ENCODE peak calls at places on chromosomes 13 and 19, in six cellular contexts. One of them, this sample, is unnamed. For H3K9me3, the result is how much of the 10 kb centered on the place peaks cover.

GRCh38 chr13:91097269-91097668 is 250.2 kb upstream of the MIR17HG start:
- DNase-seq in tibial artery: no peak
- DNase-seq in colonic mucosa: no peak
- DNase-seq in Peyer's patch: no peak
- DNase-seq in BE2C: no peak
- DNase-seq in left ventricle myocardium inferior: no peak
- DNase-seq in this sample: no peak

GRCh38 chr13:102197193-102197592 is 204.7 kb downstream of the FGF14 start:
- DNase-seq in tibial artery: no peak
- DNase-seq in colonic mucosa: no peak
- DNase-seq in Peyer's patch: no peak
- DNase-seq in BE2C: peak
- DNase-seq in left ventricle myocardium inferior: no peak
- DNase-seq in this sample: peak

GRCh38 chr19:2227415-2228156 is 8.5 kb downstream of the PLEKHJ1 start:
- DNase-seq in tibial artery: peak
- DNase-seq in colonic mucosa: no peak
- DNase-seq in Peyer's patch: no peak
- DNase-seq in BE2C: no peak
- DNase-seq in left ventricle myocardium inferior: no peak
- DNase-seq in this sample: no peak

GRCh38 chr13:84121456-84121855 is 239.2 kb upstream of the SLITRK1 start:
- DNase-seq in tibial artery: no peak
- DNase-seq in colonic mucosa: no peak
- DNase-seq in Peyer's patch: no peak
- DNase-seq in BE2C: no peak
- DNase-seq in left ventricle myocardium inferior: no peak
- DNase-seq in this sample: no peak

GRCh38 chr19:47899335-47899734 is 13.2 kb upstream of the SULT2A1 start:
- DNase-seq in tibial artery: no peak
- DNase-seq in colonic mucosa: no peak
- DNase-seq in Peyer's patch: no peak
- DNase-seq in BE2C: no peak
- DNase-seq in left ventricle myocardium inferior: no peak
- DNase-seq in this sample: no peak

GRCh38 chr13:30734434-30734833 is 909 bp upstream of the ALOX5AP start:
- DNase-seq in tibial artery: no peak
- DNase-seq in colonic mucosa: no peak
- DNase-seq in Peyer's patch: no peak
- DNase-seq in BE2C: no peak
- DNase-seq in left ventricle myocardium inferior: no peak
- DNase-seq in this sample: no peak

GRCh38 chr19:39765091-39766076 is 13.3 kb upstream of the LEUTX start:
- DNase-seq in tibial artery: no peak
- DNase-seq in colonic mucosa: peak
- DNase-seq in Peyer's patch: no peak
- DNase-seq in BE2C: peak
- DNase-seq in left ventricle myocardium inferior: no peak
- DNase-seq in this sample: peak

GRCh38 chr13:113763254-113763653 is 4.2 kb downstream of the TMEM255B start:
- DNase-seq in tibial artery: no peak
- DNase-seq in colonic mucosa: no peak
- DNase-seq in Peyer's patch: peak
- DNase-seq in BE2C: no peak
- DNase-seq in left ventricle myocardium inferior: no peak
- DNase-seq in this sample: peak

GRCh38 chr13:36090592-36090991 is 40.6 kb downstream of the DCLK1 start:
- DNase-seq in tibial artery: peak
- DNase-seq in colonic mucosa: no peak
- DNase-seq in Peyer's patch: no peak
- DNase-seq in BE2C: no peak
- DNase-seq in left ventricle myocardium inferior: no peak
- DNase-seq in this sample: no peak

GRCh38 chr19:16772841-16773240 is 53.2 kb downstream of the NWD1 start:
- DNase-seq in tibial artery: no peak
- DNase-seq in colonic mucosa: no peak
- DNase-seq in Peyer's patch: no peak
- DNase-seq in BE2C: no peak
- DNase-seq in left ventricle myocardium inferior: no peak
- DNase-seq in this sample: no peak

GRCh38 chr19:46748325-46749109 is 2.3 kb upstream of the STRN4 start:
- DNase-seq in tibial artery: peak
- DNase-seq in colonic mucosa: peak
- DNase-seq in Peyer's patch: peak
- DNase-seq in BE2C: peak
- DNase-seq in left ventricle myocardium inferior: peak
- DNase-seq in this sample: peak

GRCh38 chr19:16136185-16137067 is 7.1 kb upstream of the HSH2D start:
- DNase-seq in tibial artery: no peak
- DNase-seq in colonic mucosa: no peak
- DNase-seq in Peyer's patch: no peak
- DNase-seq in BE2C: no peak
- DNase-seq in left ventricle myocardium inferior: no peak
- DNase-seq in this sample: peak

GRCh38 chr13:39561971-39562370 is 41.0 kb downstream of the LHFPL6 start:
- DNase-seq in tibial artery: no peak
- DNase-seq in colonic mucosa: no peak
- DNase-seq in Peyer's patch: no peak
- DNase-seq in BE2C: no peak
- DNase-seq in left ventricle myocardium inferior: no peak
- DNase-seq in this sample: no peak

DNA sequence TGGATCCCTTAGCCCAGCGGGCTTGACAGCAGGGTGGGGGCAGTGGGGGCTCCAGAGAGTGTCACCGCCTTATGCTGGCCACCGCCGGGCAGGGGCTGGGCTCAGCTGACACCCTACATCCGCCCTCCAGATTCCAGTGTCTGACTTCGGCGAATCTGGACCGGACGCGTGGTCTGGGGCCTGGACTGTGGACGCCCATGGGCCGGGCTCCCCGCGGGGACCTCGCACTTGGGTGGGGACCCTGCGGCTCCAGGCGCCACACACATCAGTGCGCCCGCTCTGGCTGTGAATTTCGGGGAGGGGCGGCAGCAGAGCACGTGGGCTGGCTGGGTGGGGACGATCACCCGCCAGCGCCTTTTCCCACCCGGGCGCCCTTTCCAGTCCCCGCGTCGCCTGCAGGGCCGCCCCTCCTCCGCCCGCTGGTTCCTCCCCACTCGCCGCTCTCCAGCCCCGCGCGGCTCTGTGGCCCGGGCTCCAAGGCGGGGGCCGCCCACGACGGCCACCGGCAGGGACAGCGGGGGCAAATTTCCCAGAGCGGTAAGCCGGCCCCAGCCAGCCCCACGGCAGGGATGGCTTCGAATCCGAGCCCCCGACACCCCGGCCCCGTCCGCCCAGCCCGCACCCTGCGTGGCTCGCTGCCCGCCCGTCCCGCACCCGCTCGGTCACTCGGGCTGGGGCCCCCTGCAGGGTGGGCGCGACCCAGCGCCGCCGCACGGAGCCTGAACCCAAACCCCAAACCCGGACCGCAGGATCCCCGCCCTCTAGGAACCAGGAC is 23.3 kb upstream of the ZNF99 start:
- DNase-seq in tibial artery: no peak
- DNase-seq in colonic mucosa: no peak
- DNase-seq in Peyer's patch: no peak
- DNase-seq in BE2C: no peak
- DNase-seq in left ventricle myocardium inferior: no peak
- DNase-seq in this sample: no peak
- H3K9me3 ChIP-seq in tibial artery: under half
- H3K9me3 ChIP-seq in colonic mucosa: under half
- H3K9me3 ChIP-seq in Peyer's patch: under half
- H3K9me3 ChIP-seq in BE2C: under half
- H3K9me3 ChIP-seq in left ventricle myocardium inferior: under half
- H3K9me3 ChIP-seq in this sample: half or more

DNA sequence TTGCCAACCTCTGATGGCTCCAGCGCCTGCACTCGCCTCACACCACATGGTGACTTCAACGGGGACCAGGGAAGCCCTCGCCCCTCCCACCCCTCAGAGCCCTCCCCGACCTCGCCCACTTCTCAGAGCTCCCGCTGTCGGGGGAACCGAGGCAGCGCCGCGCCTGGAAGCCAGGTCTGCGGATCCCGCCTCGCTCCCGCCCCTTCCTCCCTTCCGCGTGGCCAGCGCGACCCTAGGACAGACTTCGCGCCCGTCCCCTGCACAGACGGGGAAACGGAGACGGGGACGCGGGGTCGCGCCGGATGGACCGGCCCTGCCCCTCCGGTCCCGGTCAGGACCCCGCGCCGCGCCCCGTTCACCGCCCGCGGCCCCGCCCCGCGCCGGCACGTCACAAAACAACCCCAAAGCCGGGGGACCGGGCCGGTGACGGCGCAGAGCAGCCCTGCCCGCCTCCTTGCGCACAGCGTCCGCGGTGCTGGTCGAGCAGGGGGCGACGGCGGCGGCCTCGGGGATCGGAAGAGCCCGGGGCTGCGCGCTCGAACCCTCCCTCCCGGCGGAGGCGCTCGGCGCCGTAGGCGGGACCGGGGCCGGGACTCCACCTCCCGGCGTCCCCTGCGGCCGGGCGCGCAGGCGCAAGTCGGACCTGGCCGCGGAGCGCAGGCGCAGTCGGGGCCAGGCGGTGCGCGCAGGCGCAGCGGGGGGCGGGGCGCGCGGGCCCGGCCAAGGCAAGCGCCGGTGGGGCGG is 379 bp upstream of the CDC34 start:
- DNase-seq in tibial artery: peak
- DNase-seq in colonic mucosa: peak
- DNase-seq in Peyer's patch: peak
- DNase-seq in BE2C: peak
- DNase-seq in left ventricle myocardium inferior: peak
- DNase-seq in this sample: peak
- TF ChIP-seq CTCF in tibial artery: peak
- TF ChIP-seq CTCF in colonic mucosa: no peak
- TF ChIP-seq CTCF in Peyer's patch: no peak
- TF ChIP-seq CTCF in BE2C: no peak
- TF ChIP-seq CTCF in left ventricle myocardium inferior: no peak
- TF ChIP-seq CTCF in this sample: peak

DNA sequence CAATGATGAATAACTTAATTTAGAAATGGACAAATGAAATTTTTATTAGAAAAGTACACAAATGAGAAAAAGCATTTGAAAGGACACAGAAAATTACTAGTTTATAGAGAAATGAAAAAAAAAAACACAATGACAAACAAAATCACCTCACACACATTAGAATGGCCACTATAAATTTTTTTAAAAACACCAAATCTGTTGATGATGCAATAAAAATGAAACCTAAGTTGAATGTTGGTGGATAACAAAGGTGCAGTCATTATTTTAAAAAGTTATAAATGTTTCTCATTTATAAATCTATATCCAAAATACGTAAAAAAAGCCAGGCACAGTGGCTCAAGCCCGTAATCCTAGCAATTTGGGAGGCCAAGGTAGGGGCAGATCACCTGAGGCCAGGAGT is 20.8 kb downstream of the ZNF626 start:
- DNase-seq in tibial artery: no peak
- DNase-seq in colonic mucosa: no peak
- DNase-seq in Peyer's patch: no peak
- DNase-seq in BE2C: no peak
- DNase-seq in left ventricle myocardium inferior: no peak
- DNase-seq in this sample: no peak
- H3K9me3 ChIP-seq in tibial artery: half or more
- H3K9me3 ChIP-seq in colonic mucosa: under half
- H3K9me3 ChIP-seq in Peyer's patch: under half
- H3K9me3 ChIP-seq in BE2C: under half
- H3K9me3 ChIP-seq in left ventricle myocardium inferior: half or more
- H3K9me3 ChIP-seq in this sample: half or more

GRCh38 chr19:13214036-13214730 is 64.0 kb downstream of the IER2 start:
- DNase-seq in tibial artery: no peak
- DNase-seq in colonic mucosa: no peak
- DNase-seq in Peyer's patch: no peak
- DNase-seq in BE2C: no peak
- DNase-seq in left ventricle myocardium inferior: no peak
- DNase-seq in this sample: peak

GRCh38 chr19:13212759-13213330 is 62.6 kb downstream of the IER2 start:
- DNase-seq in tibial artery: no peak
- DNase-seq in colonic mucosa: peak
- DNase-seq in Peyer's patch: peak
- DNase-seq in BE2C: peak
- DNase-seq in left ventricle myocardium inferior: peak
- DNase-seq in this sample: peak

GRCh38 chr19:13211426-13212308 is 61.5 kb downstream of the IER2 start:
- DNase-seq in tibial artery: no peak
- DNase-seq in colonic mucosa: no peak
- DNase-seq in Peyer's patch: no peak
- DNase-seq in BE2C: no peak
- DNase-seq in left ventricle myocardium inferior: no peak
- DNase-seq in this sample: peak

GRCh38 chr19:13210941-13211340 is 60.7 kb downstream of the IER2 start:
- DNase-seq in tibial artery: no peak
- DNase-seq in colonic mucosa: no peak
- DNase-seq in Peyer's patch: no peak
- DNase-seq in BE2C: no peak
- DNase-seq in left ventricle myocardium inferior: no peak
- DNase-seq in this sample: peak

DNA sequence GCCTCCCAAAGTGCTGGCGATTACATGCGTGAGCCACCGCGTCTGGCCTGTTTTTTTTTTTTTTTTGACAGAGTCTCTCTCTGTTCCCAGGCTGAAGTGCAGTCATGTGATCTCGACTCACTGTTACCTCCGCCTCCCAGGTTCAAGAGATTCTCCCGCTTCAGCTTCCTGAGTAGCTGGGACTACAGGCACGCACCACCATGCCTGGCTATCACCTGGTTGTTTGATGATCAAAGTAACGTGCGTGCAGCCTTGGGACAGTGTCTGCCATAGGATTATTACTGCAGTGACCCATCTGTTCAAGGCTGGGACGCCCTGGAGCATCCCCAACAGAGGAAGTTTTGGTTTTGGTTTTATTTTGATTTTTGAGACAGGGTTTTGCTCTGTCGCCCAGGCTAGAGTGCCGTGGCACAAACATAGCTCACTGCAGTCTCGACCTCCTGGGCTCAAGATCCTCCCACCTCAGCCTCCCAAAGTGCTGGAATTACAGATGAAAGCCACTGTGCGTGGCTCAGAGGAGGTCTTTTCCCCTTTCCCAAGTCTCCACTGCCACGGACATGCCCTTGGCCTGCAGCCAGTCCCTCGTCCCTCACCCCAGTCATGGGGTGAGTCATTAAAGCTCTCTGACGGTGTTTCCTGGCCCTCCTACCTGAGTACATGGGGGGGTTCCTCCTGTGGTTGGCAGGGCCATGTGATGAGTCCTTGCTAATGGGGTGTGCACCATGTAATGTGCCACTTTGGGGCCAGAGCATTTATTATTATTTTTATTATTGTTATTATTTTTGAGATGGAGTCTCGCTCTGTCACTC is 65.6 kb downstream of the IER2 start:
- DNase-seq in tibial artery: no peak
- DNase-seq in colonic mucosa: no peak
- DNase-seq in Peyer's patch: no peak
- DNase-seq in BE2C: no peak
- DNase-seq in left ventricle myocardium inferior: no peak
- DNase-seq in this sample: no peak
- TF ChIP-seq CTCF in tibial artery: no peak
- TF ChIP-seq CTCF in colonic mucosa: no peak
- TF ChIP-seq CTCF in Peyer's patch: no peak
- TF ChIP-seq CTCF in BE2C: no peak
- TF ChIP-seq CTCF in left ventricle myocardium inferior: no peak
- TF ChIP-seq CTCF in this sample: no peak

DNA sequence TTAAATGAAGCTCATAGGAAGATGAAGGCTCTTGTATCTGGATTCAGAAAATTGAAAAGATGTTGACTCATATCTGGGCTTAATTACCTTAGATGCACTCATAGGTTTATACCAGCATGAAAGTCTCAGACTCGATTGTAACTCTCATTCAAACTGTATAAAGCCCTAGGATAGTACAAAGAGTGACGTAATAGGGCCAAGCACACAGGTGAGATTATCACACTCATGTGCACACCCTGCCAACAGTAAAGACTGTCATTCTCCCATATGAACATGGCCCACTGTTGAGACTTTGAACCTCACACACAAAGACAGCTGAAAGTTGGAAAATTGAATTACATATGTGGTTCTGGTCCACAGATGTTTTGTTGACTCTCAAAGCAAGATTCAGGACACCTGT is 18.0 kb upstream of the ZNF723 start:
- DNase-seq in tibial artery: no peak
- DNase-seq in colonic mucosa: no peak
- DNase-seq in Peyer's patch: no peak
- DNase-seq in BE2C: no peak
- DNase-seq in left ventricle myocardium inferior: no peak
- DNase-seq in this sample: no peak
- H3K9me3 ChIP-seq in tibial artery: under half
- H3K9me3 ChIP-seq in colonic mucosa: under half
- H3K9me3 ChIP-seq in Peyer's patch: under half
- H3K9me3 ChIP-seq in BE2C: under half
- H3K9me3 ChIP-seq in left ventricle myocardium inferior: under half
- H3K9me3 ChIP-seq in this sample: half or more